ENCODE peak calls at places on chromosomes 13 and 19, in eight cellular contexts. P is tibial artery, M is fibroblast of pulmonary artery, G is tibial nerve, U is breast epithelium, B is lower lobe of right lung, N is Peyer's patch, H is pancreas. V is an unnamed sample.
A peak's percentile ranks its signal among the peaks of the same experiment; 100 is the strongest.

GRCh38 chr13:46179576-46180368 is 2.2 kb downstream of the LCP1 start:
- DNase-seq in P (peak; percentile 70), M (no peak), G (no peak), U (no peak), B (peak; percentile 75), N (peak; percentile 52), H (no peak), V (no peak)

GRCh38 chr13:112057736-112058518 is 9.0 kb upstream of the SOX1 start:
- DNase-seq in P (no peak), M (no peak), G (no peak), U (no peak), B (no peak), N (no peak), H (peak; percentile 58), V (no peak)

GRCh38 chr19:39195755-39196154 is 1.0 kb upstream of the NCCRP1 start:
- DNase-seq in P (no peak), M (no peak), G (no peak), U (no peak), B (no peak), N (no peak), H (no peak), V (no peak)

GRCh38 chr19:2278504-2279158 is 3.3 kb downstream of the PEAK3 start:
- DNase-seq in P (no peak), M (no peak), G (no peak), U (no peak), B (no peak), N (peak; percentile 88), H (no peak), V (no peak)

GRCh38 chr19:8001995-8002849 is 3.2 kb downstream of the ELAVL1 start:
- DNase-seq in P (peak; percentile 74), M (peak; percentile 85), G (peak; percentile 63), U (peak; percentile 70), B (peak; percentile 91), N (peak; percentile 86), H (peak; percentile 94), V (peak; percentile 60)

GRCh38 chr19:5282926-5283325 is 57.7 kb downstream of the PTPRS start:
- DNase-seq in P (peak; percentile 81), M (no peak), G (peak; percentile 46), U (no peak), B (no peak), N (no peak), H (no peak), V (no peak)

GRCh38 chr19:55165952-55166529 is 372 bp downstream of the DNAAF3 start:
- DNase-seq in P (no peak), M (peak; percentile 84), G (no peak), U (peak; percentile 32), B (no peak), N (peak; percentile 77), H (peak; percentile 78), V (peak; percentile 65)

GRCh38 chr19:46925548-46925950 is 64.8 kb downstream of the ARHGAP35 start:
- DNase-seq in P (no peak), M (peak; percentile 47), G (no peak), U (peak; percentile 46), B (no peak), N (peak; percentile 55), H (no peak), V (peak; percentile 92)

GRCh38 chr19:30519607-30520205 is 147.5 kb downstream of the ZNF536 start:
- DNase-seq in P (no peak), M (no peak), G (no peak), U (no peak), B (no peak), N (no peak), H (no peak), V (no peak)

GRCh38 chr19:1001538-1002166 is 1.4 kb downstream of the GRIN3B start:
- DNase-seq in P (no peak), M (no peak), G (no peak), U (no peak), B (peak; percentile 83), N (peak; percentile 74), H (peak; percentile 89), V (no peak)

GRCh38 chr13:50387124-50387581 is 371.9 kb downstream of the KCNRG start:
- DNase-seq in P (peak; percentile 48), M (peak; percentile 16), G (peak; percentile 53), U (no peak), B (peak; percentile 75), N (no peak), H (peak; percentile 62), V (peak; percentile 64)

GRCh38 chr19:23075031-23075733 is 41.6 kb upstream of the ZNF730 start:
- DNase-seq in P (peak; percentile 20), M (peak; percentile 80), G (no peak), U (peak; percentile 40), B (peak; percentile 51), N (peak; percentile 55), H (peak; percentile 54), V (peak; percentile 52)

DNA sequence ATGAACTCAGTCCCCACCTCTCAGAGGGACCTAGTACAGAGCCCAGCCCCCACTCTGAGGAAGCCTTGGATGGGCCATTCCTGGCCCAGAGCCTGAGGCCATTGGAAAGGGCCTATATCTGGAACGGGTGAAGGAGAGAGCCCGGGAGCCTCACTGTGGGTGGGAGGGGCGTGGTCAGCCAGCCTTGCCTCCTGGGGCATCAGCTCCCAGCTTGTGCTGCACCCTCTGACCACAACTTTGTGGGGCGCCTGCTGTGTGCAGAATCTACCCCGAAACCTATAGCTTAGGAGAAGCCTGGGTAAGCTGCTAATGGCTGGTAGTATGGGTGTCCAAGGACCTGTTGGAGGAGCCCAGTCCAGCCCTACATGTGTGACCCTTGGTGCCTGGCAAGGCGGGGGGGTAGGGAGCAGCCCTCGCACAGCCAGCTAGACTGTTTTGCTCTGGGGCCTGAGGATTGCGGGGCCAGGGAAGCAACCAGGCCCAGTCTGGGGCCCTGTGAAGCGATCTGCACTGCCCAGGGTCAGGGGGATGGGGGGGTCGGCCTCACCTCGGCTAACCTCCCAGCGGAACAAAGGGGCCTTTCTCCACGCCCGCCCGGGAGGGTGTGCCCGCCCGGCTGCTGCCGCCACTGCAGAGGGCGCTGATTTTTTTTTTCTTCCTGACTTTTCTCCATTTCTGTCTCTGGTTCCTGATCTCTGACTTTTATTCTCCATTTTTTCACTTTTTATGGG is 42.3 kb downstream of the LYL1 start:
- DNase-seq in P (no peak), M (peak; percentile 19), G (no peak), U (no peak), B (peak; percentile 54), N (no peak), H (no peak), V (no peak)
- H3K4me3 ChIP-seq in P (peak overlapping the region; percentile 41), M (no peak overlapping the region), G (peak overlapping the region; percentile 23), U (peak overlapping the region; percentile 35), B (peak overlapping the region; percentile 52), N (peak overlapping the region; percentile 47), H (no peak overlapping the region), V (no peak overlapping the region)

GRCh38 chr19:40225440-40226305 is 816 bp downstream of the CCNP start:
- DNase-seq in P (no peak), M (no peak), G (no peak), U (no peak), B (no peak), N (no peak), H (no peak), V (peak; percentile 3)
- TF ChIP-seq CTCF in P (no peak), M (no peak), G (no peak), U (no peak), B (no peak), N (no peak), H (no peak), V (no peak)

GRCh38 chr13:76812971-76813691 is 73.1 kb downstream of the KCTD12 start:
- DNase-seq in P (peak; percentile 84), M (peak; percentile 66), G (peak; percentile 48), U (peak; percentile 30), B (no peak), N (no peak), H (no peak), V (no peak)
- H3K4me3 ChIP-seq in P (no peak overlapping the region), M (no peak overlapping the region), G (no peak overlapping the region), U (no peak overlapping the region), B (no peak overlapping the region), N (no peak overlapping the region), H (no peak overlapping the region), V (no peak overlapping the region)

GRCh38 chr13:25401958-25402357 is 30.2 kb downstream of the ATP8A2 start:
- DNase-seq in P (no peak), M (no peak), G (no peak), U (no peak), B (no peak), N (no peak), H (no peak), V (no peak)

GRCh38 chr13:25409938-25410337 is 38.2 kb downstream of the ATP8A2 start:
- DNase-seq in P (no peak), M (no peak), G (no peak), U (no peak), B (no peak), N (no peak), H (no peak), V (no peak)

DNA sequence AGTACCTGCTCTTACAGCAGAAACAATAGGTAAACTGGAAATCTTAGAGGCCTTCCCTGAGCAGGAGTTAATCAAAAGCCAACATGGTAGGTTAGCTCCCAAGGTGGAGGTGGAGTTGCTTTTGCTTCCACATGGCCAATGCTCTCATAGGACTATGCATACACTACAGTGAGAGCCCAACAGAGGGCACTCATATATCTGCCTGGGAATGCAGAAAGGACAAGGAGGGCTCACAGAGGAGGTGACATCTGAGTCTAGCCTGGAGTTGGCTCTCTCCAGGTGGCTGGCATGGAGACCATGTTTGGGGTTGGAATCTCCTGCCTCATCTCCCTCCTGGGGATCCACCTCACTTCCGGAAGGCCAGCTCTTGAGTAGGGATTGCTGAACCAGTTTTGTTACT is 34.6 kb downstream of the ATP8A2 start:
- DNase-seq in P (no peak), M (no peak), G (no peak), U (no peak), B (no peak), N (no peak), H (no peak), V (peak; percentile 7)
- TF ChIP-seq CTCF in P (no peak), M (no peak), G (no peak), U (no peak), B (no peak), N (no peak), H (no peak), V (no peak)

DNA sequence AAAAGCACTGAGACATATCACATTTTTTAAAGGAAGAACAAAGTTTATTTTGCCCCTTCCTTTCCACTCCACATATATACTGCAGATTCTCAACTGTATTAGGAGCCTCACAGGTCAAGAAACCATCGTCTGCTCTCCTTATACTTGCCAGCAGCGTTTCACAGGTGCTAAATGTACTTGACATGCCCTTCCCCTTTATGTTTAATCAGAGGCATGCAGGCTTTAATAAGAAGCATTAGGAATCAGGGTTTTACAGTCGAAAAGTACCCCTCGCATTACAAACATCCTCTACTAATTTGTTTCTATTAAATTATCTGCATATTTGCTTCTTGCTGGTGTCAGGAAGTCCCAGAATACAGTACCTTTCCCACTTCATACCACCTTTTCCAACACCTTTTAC is 3.7 kb upstream of the RAP2A start:
- DNase-seq in P (no peak), M (no peak), G (no peak), U (no peak), B (no peak), N (no peak), H (no peak), V (no peak)
- H3K4me3 ChIP-seq in P (no peak overlapping the region), M (no peak overlapping the region), G (no peak overlapping the region), U (no peak overlapping the region), B (no peak overlapping the region), N (no peak overlapping the region), H (no peak overlapping the region), V (no peak overlapping the region)

GRCh38 chr19:17441241-17442135 is 7.0 kb downstream of the TMEM221 start:
- DNase-seq in P (no peak), M (peak; percentile 68), G (no peak), U (no peak), B (no peak), N (no peak), H (no peak), V (no peak)
- TF ChIP-seq CTCF in P (no peak), M (peak; percentile 50), G (no peak), U (no peak), B (peak; percentile 25), N (peak; percentile 34), H (no peak), V (peak; percentile 57)